ENCODE peak calls at places on chromosomes 16 and 17, in eight cellular contexts. N is HCT116, I is OCI-LY7, L is PC-3, B is SK-N-SH, V is GM23338, A is hepatocyte, C is MM.1S. J is an unnamed sample.

GRCh38 chr16:4936991-4937781 is at the start of gene PPL:
- DNase-seq in N (peak; percentile 76), I (no peak), L (peak; percentile 86), B (peak; percentile 72), V (peak; percentile 98), A (peak; percentile 96), C (peak; percentile 74), J (peak; percentile 87)

GRCh38 chr16:84138824-84139627 is 6.0 kb downstream of the HSDL1 start:
- DNase-seq in N (peak; percentile 54), I (no peak), L (peak; percentile 22), B (no peak), V (peak; percentile 49), A (peak; percentile 67), C (peak; percentile 86), J (peak; percentile 67)

GRCh38 chr16:56711862-56712261 is 18.1 kb upstream of the NUP93 start:
- DNase-seq in N (no peak), I (no peak), L (no peak), B (no peak), V (no peak), A (no peak), C (no peak), J (no peak)

GRCh38 chr16:9116141-9116540 is 24.7 kb downstream of the HAPSTR1 start:
- DNase-seq in N (no peak), I (no peak), L (no peak), B (no peak), V (no peak), A (no peak), C (no peak), J (no peak)

GRCh38 chr16:9366048-9366969 is 274.9 kb downstream of the HAPSTR1 start:
- DNase-seq in N (no peak), I (no peak), L (no peak), B (no peak), V (no peak), A (no peak), C (no peak), J (no peak)

GRCh38 chr16:28987170-28987853 is 2.5 kb downstream of the LAT start:
- DNase-seq in N (no peak), I (no peak), L (no peak), B (no peak), V (no peak), A (no peak), C (no peak), J (no peak)

GRCh38 chr17:57886020-57886419 is 36.2 kb upstream of the MRPS23 start:
- DNase-seq in N (no peak), I (no peak), L (no peak), B (no peak), V (no peak), A (no peak), C (no peak), J (no peak)

GRCh38 chr16:20954574-20954973 is 54.0 kb downstream of the LYRM1 start:
- DNase-seq in N (no peak), I (no peak), L (no peak), B (no peak), V (no peak), A (no peak), C (no peak), J (no peak)

GRCh38 chr17:78403822-78404221 is 25.4 kb downstream of the PGS1 start:
- DNase-seq in N (no peak), I (no peak), L (no peak), B (no peak), V (no peak), A (no peak), C (no peak), J (no peak)

GRCh38 chr17:49634487-49634865 is 43.4 kb downstream of the SPOP start:
- DNase-seq in N (no peak), I (no peak), L (no peak), B (no peak), V (no peak), A (no peak), C (no peak), J (no peak)

GRCh38 chr17:48374650-48375230 is 55.3 kb downstream of the SKAP1 start:
- DNase-seq in N (peak; percentile 63), I (peak; percentile 66), L (peak; percentile 72), B (peak; percentile 24), V (peak; percentile 85), A (peak; percentile 26), C (peak; percentile 41), J (no peak)

GRCh38 chr17:38352245-38353083 is 820 bp downstream of the SOCS7 start:
- DNase-seq in N (no peak), I (peak; percentile 41), L (peak; percentile 6), B (peak; percentile 62), V (peak; percentile 69), A (peak; percentile 34), C (no peak), J (no peak)

GRCh38 chr17:70523407-70523806 is 354.1 kb downstream of the KCNJ2 start:
- DNase-seq in N (no peak), I (no peak), L (peak; percentile 79), B (no peak), V (no peak), A (no peak), C (no peak), J (no peak)
- H3K9me2 ChIP-seq in N (no peaks in the 10 kb centered on the region), I (no peaks in the 10 kb centered on the region), L (no peaks in the 10 kb centered on the region), B (no peaks in the 10 kb centered on the region), V (no peaks in the 10 kb centered on the region), A (no peaks in the 10 kb centered on the region), C (no peaks in the 10 kb centered on the region), J (no peaks in the 10 kb centered on the region)

GRCh38 chr17:83203472-83204221 is 124.2 kb downstream of the METRNL start:
- DNase-seq in N (no peak), I (no peak), L (no peak), B (no peak), V (no peak), A (no peak), C (no peak), J (no peak)
- TF ChIP-seq CTCF in N (no peak), I (no peak), L (no peak), B (no peak), V (no peak), A (no peak), C (no peak), J (no peak)

DNA sequence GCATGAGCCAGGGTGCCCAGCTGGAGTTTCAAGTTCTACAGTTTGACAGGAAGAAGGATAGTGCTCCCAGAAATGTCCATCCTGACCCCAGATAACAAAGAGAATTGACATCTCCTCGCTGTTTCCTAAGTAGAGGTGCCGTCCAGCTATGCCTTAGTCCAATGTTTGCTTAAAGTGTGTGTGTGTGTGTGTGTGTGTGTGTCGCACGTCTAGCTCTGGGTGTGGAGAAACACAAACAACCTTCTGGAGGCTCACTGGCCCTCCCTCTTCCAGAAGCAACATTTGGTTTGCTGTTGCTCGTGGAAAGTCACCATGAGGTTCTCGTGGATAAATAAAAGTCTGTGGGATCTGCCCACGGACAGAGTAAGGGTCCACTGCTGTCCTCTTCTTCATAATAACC is 22.1 kb downstream of the EMP2 start:
- DNase-seq in N (no peak), I (no peak), L (no peak), B (no peak), V (no peak), A (no peak), C (no peak), J (no peak)
- H3K9me2 ChIP-seq in N (no peaks in the 10 kb centered on the region), I (no peaks in the 10 kb centered on the region), L (no peaks in the 10 kb centered on the region), B (no peaks in the 10 kb centered on the region), V (no peaks in the 10 kb centered on the region), A (no peaks in the 10 kb centered on the region), C (no peaks in the 10 kb centered on the region), J (no peaks in the 10 kb centered on the region)

DNA sequence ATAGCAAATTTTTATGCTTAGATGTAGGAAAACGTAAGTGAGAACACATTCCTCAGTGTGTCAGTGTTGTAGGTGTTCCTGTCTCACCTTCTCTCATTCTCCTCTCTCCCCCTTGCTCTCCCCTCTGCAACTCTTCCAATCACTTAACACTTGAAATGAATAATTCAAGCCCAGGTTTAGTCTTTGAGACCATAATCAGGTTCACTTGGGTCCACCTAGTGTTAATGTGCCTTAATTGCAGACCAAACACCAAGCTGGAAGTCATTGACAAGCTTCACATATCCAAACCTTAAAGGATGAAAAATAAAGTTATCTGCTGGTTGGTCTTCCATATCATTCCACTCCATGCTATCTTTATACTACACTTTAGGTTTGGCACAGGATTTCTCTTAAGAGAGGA is 37.0 kb downstream of the STXBP4 start:
- DNase-seq in N (peak; percentile 63), I (peak; percentile 40), L (peak; percentile 69), B (peak; percentile 20), V (peak; percentile 73), A (peak; percentile 12), C (peak; percentile 24), J (no peak)
- TF ChIP-seq CTCF in N (peak; percentile 80), I (peak; percentile 78), L (peak; percentile 74), B (peak; percentile 55), V (peak; percentile 59), A (peak; percentile 32), C (peak; percentile 43), J (peak; percentile 67)

DNA sequence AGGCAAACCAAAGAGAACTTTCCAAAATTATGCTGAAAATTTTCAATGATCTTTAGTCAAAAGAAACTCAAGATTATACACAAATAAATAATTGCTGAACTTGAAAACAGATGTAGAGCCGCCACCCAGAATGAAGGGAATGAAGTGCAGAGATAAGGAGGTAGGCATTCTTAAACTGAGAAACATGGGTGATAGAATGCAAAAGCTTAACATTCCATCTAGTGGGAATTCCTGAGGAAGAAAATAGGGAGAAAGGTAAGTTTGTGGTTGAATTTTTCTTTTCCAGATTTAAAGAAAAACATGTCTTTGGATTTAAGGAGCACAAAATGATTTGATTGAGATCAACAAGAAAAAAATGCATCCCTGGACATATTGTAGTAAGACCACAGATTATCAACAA is 108.3 kb downstream of the ELAC2 start:
- DNase-seq in N (no peak), I (no peak), L (no peak), B (no peak), V (peak; percentile 27), A (no peak), C (no peak), J (no peak)
- H3K9me2 ChIP-seq in N (no peaks in the 10 kb centered on the region), I (no peaks in the 10 kb centered on the region), L (no peaks in the 10 kb centered on the region), B (no peaks in the 10 kb centered on the region), V (no peaks in the 10 kb centered on the region), A (no peaks in the 10 kb centered on the region), C (no peaks in the 10 kb centered on the region), J (no peaks in the 10 kb centered on the region)

DNA sequence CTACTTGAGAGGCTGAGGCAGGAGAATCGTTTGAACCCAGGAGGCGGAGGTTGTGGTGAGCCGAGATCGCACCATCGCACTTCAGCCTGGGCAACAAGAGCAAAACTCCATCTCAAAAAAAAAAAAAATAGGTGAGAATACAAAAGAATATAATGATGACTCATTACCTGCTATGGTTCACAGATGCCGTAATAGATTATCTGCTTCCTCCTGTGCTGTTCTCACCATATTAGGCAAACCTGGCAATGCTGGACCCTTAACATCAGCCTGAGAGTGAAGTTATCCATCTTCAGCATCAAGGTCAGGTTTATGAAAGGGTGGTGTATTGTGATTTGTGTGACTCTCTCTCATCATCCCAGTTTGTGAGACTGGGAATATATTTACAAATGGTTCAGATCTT is 271.3 kb upstream of the CPHXL start:
- DNase-seq in N (no peak), I (no peak), L (no peak), B (no peak), V (no peak), A (no peak), C (no peak), J (no peak)
- TF ChIP-seq CTCF in N (no peak), I (no peak), L (no peak), B (no peak), V (no peak), A (no peak), C (no peak), J (no peak)

DNA sequence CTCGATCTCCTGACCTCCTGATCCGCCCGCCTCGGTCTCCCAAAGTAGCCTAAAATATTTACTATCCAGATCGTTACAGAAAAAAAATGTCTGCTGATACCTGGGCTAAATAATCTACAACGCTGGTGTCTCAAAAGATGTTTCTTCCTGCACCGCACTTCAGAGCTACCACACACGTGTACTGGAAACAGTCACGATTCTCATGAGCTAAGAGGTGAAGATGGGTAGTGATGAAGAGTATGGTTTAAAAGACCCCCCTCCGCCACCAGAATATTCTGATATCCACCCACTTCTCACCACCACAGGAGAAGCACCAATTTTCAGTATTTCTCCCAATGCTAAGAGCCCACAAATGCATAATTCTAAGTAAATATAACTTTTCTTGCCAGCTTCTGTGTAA is 50.2 kb downstream of the SMG6 start:
- DNase-seq in N (no peak), I (no peak), L (no peak), B (no peak), V (no peak), A (no peak), C (no peak), J (no peak)
- H3K9me2 ChIP-seq in N (no peaks in the 10 kb centered on the region), I (no peaks in the 10 kb centered on the region), L (no peaks in the 10 kb centered on the region), B (no peaks in the 10 kb centered on the region), V (no peaks in the 10 kb centered on the region), A (no peaks in the 10 kb centered on the region), C (no peaks in the 10 kb centered on the region), J (no peaks in the 10 kb centered on the region)

J was measured in PC-9.